ENCODE peak calls at places on chromosome 4, in seven cellular contexts. D, U, S, A, L, Z and G are unnamed samples.

GRCh38 chr4:40553995-40554394 is 75.7 kb downstream of the RBM47 start:
- DNase-seq in D (no peak), U (no peak), S (no peak), A (no peak), L (no peak), Z (peak), G (no peak)

GRCh38 chr4:16573181-16573580 is 325.3 kb downstream of the LDB2 start:
- DNase-seq in D (no peak), U (peak), S (no peak), A (no peak), L (no peak), Z (peak), G (no peak)

GRCh38 chr4:26252349-26252748 is 68.5 kb upstream of the RBPJ start:
- DNase-seq in D (no peak), U (no peak), S (no peak), A (no peak), L (no peak), Z (no peak), G (no peak)

GRCh38 chr4:147769386-147769785 is 37.5 kb downstream of the ARHGAP10 start:
- DNase-seq in D (no peak), U (peak), S (no peak), A (no peak), L (no peak), Z (no peak), G (no peak)

GRCh38 chr4:85707591-85707990 is 232.6 kb downstream of the ARHGAP24 start:
- DNase-seq in D (no peak), U (no peak), S (no peak), A (no peak), L (peak), Z (peak), G (no peak)

GRCh38 chr4:26083987-26084386 is 170.0 kb downstream of the SMIM20 start:
- DNase-seq in D (peak), U (peak), S (no peak), A (no peak), L (peak), Z (peak), G (no peak)

GRCh38 chr4:23890369-23891063 is 669 bp upstream of the PPARGC1A start:
- DNase-seq in D (no peak), U (no peak), S (no peak), A (peak), L (no peak), Z (peak), G (no peak)

GRCh38 chr4:85720736-85721135 is 245.8 kb downstream of the ARHGAP24 start:
- DNase-seq in D (no peak), U (peak), S (no peak), A (no peak), L (no peak), Z (peak), G (no peak)

DNA sequence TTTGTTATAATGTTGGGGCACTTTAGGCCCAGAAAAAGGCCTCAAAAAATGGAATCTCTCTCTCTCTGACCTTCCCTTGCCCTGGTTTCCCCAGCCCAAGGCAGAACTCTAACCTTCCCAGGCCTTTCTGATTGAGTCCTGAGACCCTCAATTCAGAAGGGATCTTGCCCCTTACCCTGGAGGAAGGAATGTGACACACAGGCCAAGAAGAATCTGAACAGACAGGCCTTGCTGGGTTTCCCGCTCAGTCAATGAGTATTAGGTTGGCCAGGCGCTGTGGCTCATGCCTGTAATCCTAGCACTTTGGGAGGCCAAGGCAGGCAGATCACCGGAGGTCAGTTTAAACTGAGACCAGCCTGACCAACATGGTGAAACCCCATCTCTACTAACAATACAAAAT is 27.6 kb downstream of the ELOVL6 start:
- DNase-seq in D (no peak), U (no peak), S (no peak), A (peak), L (no peak), Z (no peak), G (no peak)
- TF ChIP-seq CTCF in D (no peak), U (no peak), S (no peak), A (peak), L (no peak), Z (peak), G (no peak)

GRCh38 chr4:132592340-132592739 is 556.8 kb upstream of the PCDH10 start:
- DNase-seq in D (no peak), U (no peak), S (no peak), A (no peak), L (no peak), Z (no peak), G (no peak)
- TF ChIP-seq CTCF in D (no peak), U (no peak), S (no peak), A (peak), L (no peak), Z (no peak), G (no peak)

GRCh38 chr4:6710282-6710681 is 617 bp upstream of the MRFAP1L1 start:
- DNase-seq in D (peak), U (no peak), S (no peak), A (no peak), L (no peak), Z (no peak), G (no peak)

GRCh38 chr4:6706173-6706572 is 3.5 kb downstream of the MRFAP1L1 start:
- DNase-seq in D (no peak), U (no peak), S (no peak), A (no peak), L (no peak), Z (no peak), G (no peak)

GRCh38 chr4:6714954-6715353 is 1.0 kb upstream of the BLOC1S4 start:
- DNase-seq in D (no peak), U (no peak), S (no peak), A (no peak), L (no peak), Z (no peak), G (no peak)

GRCh38 chr4:6705638-6706037 is 4.0 kb downstream of the MRFAP1L1 start:
- DNase-seq in D (no peak), U (no peak), S (no peak), A (no peak), L (no peak), Z (no peak), G (no peak)

GRCh38 chr4:6709230-6710114 is at the start of gene MRFAP1L1:
- DNase-seq in D (peak), U (peak), S (peak), A (peak), L (peak), Z (peak), G (peak)
- TF ChIP-seq CTCF in D (no peak), U (peak), S (no peak), A (peak), L (no peak), Z (peak), G (no peak)

DNA sequence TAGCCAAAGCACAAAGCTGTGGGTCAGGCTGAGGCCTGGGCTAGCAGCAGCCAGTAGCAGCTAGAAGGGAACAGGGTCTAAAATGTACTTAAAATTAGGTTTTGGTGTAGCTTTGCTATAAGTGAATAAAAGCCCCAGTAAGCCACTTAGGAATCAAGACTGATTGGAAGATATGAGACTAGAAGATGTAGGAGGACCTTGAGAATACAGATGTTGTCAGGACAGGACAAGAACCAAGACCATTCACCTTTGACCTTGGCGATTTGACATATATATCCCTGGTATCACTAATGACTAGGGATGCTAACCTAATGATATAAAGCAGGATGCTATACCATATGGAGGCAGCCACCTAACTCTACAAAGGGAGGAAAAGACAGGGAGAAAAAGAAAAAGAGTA is 238.1 kb downstream of the FBXO8 start:
- DNase-seq in D (no peak), U (no peak), S (no peak), A (no peak), L (no peak), Z (no peak), G (no peak)
- TF ChIP-seq CTCF in D (no peak), U (no peak), S (no peak), A (no peak), L (no peak), Z (no peak), G (no peak)

GRCh38 chr4:101086801-101087586 is 260.3 kb downstream of the PPP3CA start:
- DNase-seq in D (no peak), U (no peak), S (no peak), A (peak), L (no peak), Z (no peak), G (no peak)
- TF ChIP-seq CTCF in D (no peak), U (peak), S (no peak), A (peak), L (no peak), Z (peak), G (no peak)

GRCh38 chr4:47704693-47705325 is 133.1 kb downstream of the CORIN start:
- DNase-seq in D (peak), U (peak), S (peak), A (peak), L (peak), Z (peak), G (peak)
- TF ChIP-seq CTCF in D (peak), U (peak), S (no peak), A (peak), L (peak), Z (peak), G (peak)

GRCh38 chr4:71270901-71271300 is 67.9 kb upstream of the SLC4A4 start:
- DNase-seq in D (no peak), U (peak), S (no peak), A (peak), L (no peak), Z (peak), G (peak)
- TF ChIP-seq CTCF in D (peak), U (no peak), S (no peak), A (peak), L (peak), Z (peak), G (peak)